ENCODE peak calls at places on chromosomes 1 and 21, in seven cellular contexts. M is CD4-positive, alpha-beta memory T cell; N is aorta; X is H7; P is GM23248; L is lung; T is esophagus squamous epithelium. A is an unnamed sample. For H3K36me3, the result is how much of the 10 kb centered on the place peaks cover.

GRCh38 chr1:44532567-44532944 is 127.5 kb downstream of the RNF220 start:
- DNase-seq in T (no peak), M (no peak), N (no peak), X (no peak), P (no peak), L (no peak), A (no peak)

GRCh38 chr1:32349211-32349708 is 13.0 kb downstream of the FAM229A start:
- DNase-seq in T (no peak), N (peak), P (no peak), M (no peak), X (no peak), L (peak), A (no peak)

GRCh38 chr1:108053291-108054023 is 88.5 kb upstream of the VAV3 start:
- DNase-seq in N (no peak), T (no peak), P (peak), L (no peak), M (no peak), X (no peak), A (peak)

GRCh38 chr1:227428803-227429202 is 110.5 kb upstream of the CDC42BPA start:
- DNase-seq in N (no peak), L (no peak), X (no peak), P (no peak), M (no peak), T (no peak), A (no peak)

GRCh38 chr1:221949996-221950395 is 208.1 kb upstream of the DUSP10 start:
- DNase-seq in L (no peak), N (no peak), P (no peak), T (no peak), X (no peak), M (no peak), A (no peak)

GRCh38 chr21:42164818-42165217 is 54.1 kb upstream of the ABCG1 start:
- DNase-seq in L (no peak), N (no peak), X (no peak), M (no peak), P (no peak), T (no peak), A (no peak)

GRCh38 chr1:93616996-93617669 is 64.5 kb downstream of the BCAR3 start:
- DNase-seq in L (no peak), M (no peak), N (peak), X (no peak), T (no peak), P (peak), A (peak)

GRCh38 chr1:10664251-10664650 is 132.2 kb downstream of the CASZ1 start:
- DNase-seq in T (no peak), X (peak), P (no peak), N (no peak), M (no peak), L (no peak), A (peak)

GRCh38 chr1:89310976-89311375 is 38.3 kb upstream of the GBP5 start:
- DNase-seq in X (no peak), P (no peak), L (no peak), T (no peak), N (no peak), M (no peak), A (no peak)

GRCh38 chr21:34834852-34835501 is 166.2 kb downstream of the CLIC6 start:
- DNase-seq in P (no peak), M (no peak), X (no peak), L (no peak), T (no peak), N (no peak), A (no peak)

GRCh38 chr1:226652613-226653012 is 86.5 kb downstream of the ITPKB start:
- DNase-seq in T (no peak), X (no peak), M (no peak), L (no peak), P (no peak), N (peak), A (no peak)

GRCh38 chr21:31124005-31124404 is 85.7 kb upstream of the KRTAP19-8 start:
- DNase-seq in L (no peak), T (no peak), P (no peak), N (peak), X (no peak), M (no peak), A (no peak)

GRCh38 chr21:31264574-31264973 is 79.5 kb downstream of the TIAM1 start:
- DNase-seq in T (no peak), X (no peak), N (no peak), M (no peak), L (no peak), P (no peak), A (no peak)

GRCh38 chr1:2215909-2216766 is 12.0 kb upstream of the SKI start:
- DNase-seq in M (no peak), T (no peak), X (no peak), N (no peak), P (no peak), L (no peak), A (peak)

GRCh38 chr1:41559331-41559730 is 74.8 kb upstream of the EDN2 start:
- DNase-seq in X (no peak), M (no peak), N (no peak), T (no peak), P (no peak), L (no peak), A (no peak)

GRCh38 chr1:119917304-119918055 is 21.2 kb upstream of the ADAM30 start:
- DNase-seq in L (no peak), T (no peak), X (no peak), M (no peak), P (no peak), N (no peak), A (no peak)

GRCh38 chr1:228811655-228812315 is 76.5 kb downstream of the RHOU start:
- DNase-seq in T (no peak), M (no peak), N (no peak), X (no peak), L (no peak), P (no peak), A (no peak)

GRCh38 chr1:41870076-41870562 is 48.6 kb downstream of the HIVEP3 start:
- DNase-seq in X (no peak), P (peak), M (no peak), T (no peak), L (no peak), N (no peak), A (no peak)

GRCh38 chr1:6762060-6762459 is 23.2 kb upstream of the CAMTA1 start:
- DNase-seq in L (no peak), X (no peak), T (no peak), M (no peak), P (no peak), N (no peak), A (no peak)

GRCh38 chr1:119373465-119373864 is 4.9 kb downstream of the HAO2 start:
- DNase-seq in L (no peak), N (no peak), M (no peak), P (peak), T (no peak), X (no peak), A (no peak)

GRCh38 chr1:23899070-23899469 is 14.1 kb downstream of the CNR2 start:
- DNase-seq in N (no peak), M (no peak), P (no peak), T (no peak), L (no peak), X (no peak), A (no peak)

GRCh38 chr1:203318229-203318517 is 12.9 kb downstream of the BTG2 start:
- DNase-seq in P (no peak), N (no peak), M (no peak), T (no peak), L (no peak), X (no peak), A (no peak)

GRCh38 chr1:70071597-70071996 is 133.8 kb downstream of the LRRC40 start:
- DNase-seq in L (no peak), M (no peak), P (peak), T (no peak), N (no peak), X (no peak), A (no peak)

GRCh38 chr21:37292946-37293345 is 25.8 kb upstream of the VPS26C start:
- DNase-seq in L (no peak), T (no peak), P (peak), N (no peak), M (no peak), X (no peak), A (no peak)

GRCh38 chr1:2999571-2999970 is 21.7 kb upstream of the ACTRT2 start:
- DNase-seq in X (no peak), M (no peak), L (no peak), T (no peak), P (no peak), N (peak), A (peak)

GRCh38 chr1:175150596-175151319 is 41.8 kb downstream of the KIAA0040 start:
- DNase-seq in L (no peak), X (no peak), M (no peak), T (no peak), P (peak), N (no peak), A (no peak)

GRCh38 chr1:51569284-51570062 is 47.4 kb upstream of the OSBPL9 start:
- DNase-seq in M (peak), N (no peak), L (peak), P (peak), T (no peak), X (no peak), A (no peak)

GRCh38 chr21:39120876-39121599 is 62.2 kb downstream of the PSMG1 start:
- DNase-seq in X (peak), T (no peak), M (no peak), N (no peak), L (no peak), P (no peak), A (no peak)

GRCh38 chr1:46242918-46243317 is 4.6 kb upstream of the RAD54L start:
- DNase-seq in N (no peak), X (no peak), L (no peak), P (no peak), T (no peak), M (no peak), A (no peak)

GRCh38 chr21:26964379-26964778 is 2.5 kb downstream of the ADAMTS5 start:
- DNase-seq in M (no peak), P (peak), T (no peak), X (peak), N (peak), L (peak), A (peak)

GRCh38 chr1:193749868-193750267 is 563.5 kb upstream of the B3GALT2 start:
- DNase-seq in M (no peak), L (no peak), X (no peak), N (no peak), T (no peak), P (no peak), A (no peak)

GRCh38 chr1:226467443-226467842 is 59.5 kb upstream of the PARP1 start:
- DNase-seq in N (no peak), X (no peak), L (no peak), T (no peak), P (no peak), M (no peak), A (no peak)

GRCh38 chr21:41766051-41766882 is 585 bp downstream of the RIPK4 start:
- DNase-seq in L (no peak), X (peak), P (peak), N (peak), T (no peak), M (no peak), A (no peak)

GRCh38 chr1:56375184-56375837 is 204.1 kb downstream of the PLPP3 start:
- DNase-seq in M (no peak), N (no peak), L (no peak), P (peak), T (no peak), X (peak), A (no peak)

GRCh38 chr21:45974073-45975016 is 7.2 kb upstream of the COL6A1 start:
- DNase-seq in T (no peak), X (peak), P (peak), N (peak), M (no peak), L (no peak), A (peak)

GRCh38 chr1:165631403-165632151 is 543 bp downstream of the MGST3 start:
- DNase-seq in N (peak), T (no peak), X (peak), L (peak), M (peak), P (peak), A (peak)

GRCh38 chr1:15328245-15328784 is 81.3 kb downstream of the FHAD1 start:
- DNase-seq in M (no peak), P (no peak), N (no peak), X (no peak), T (no peak), L (no peak), A (no peak)

GRCh38 chr1:53316742-53317650 is 10.9 kb downstream of the LRP8 start:
- DNase-seq in L (no peak), T (no peak), N (peak), P (no peak), M (no peak), X (no peak), A (no peak)

GRCh38 chr1:87399264-87399663 is 70.6 kb downstream of the LMO4 start:
- DNase-seq in M (no peak), X (no peak), L (no peak), T (no peak), N (no peak), P (peak), A (no peak)

DNA sequence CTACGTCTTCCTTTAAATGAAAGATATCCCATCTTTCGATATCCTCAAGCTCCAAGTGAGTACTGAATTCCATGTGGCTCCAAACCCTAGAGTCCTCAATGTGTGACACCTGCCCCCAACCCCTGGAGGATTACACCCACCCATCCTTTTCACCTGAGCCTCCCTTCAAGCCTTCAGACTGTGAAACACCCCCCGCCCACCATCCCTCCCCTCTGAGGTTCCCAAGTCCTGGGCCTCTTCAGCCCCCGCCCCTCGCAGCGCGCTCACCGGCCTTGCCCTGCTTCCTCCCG is 430 bp downstream of the PYGO2 start:
- DNase-seq in M (no peak), X (no peak), P (no peak), N (no peak), L (peak), T (no peak), A (no peak)
- H3K36me3 ChIP-seq in M (under half), X (under half), P (under half), N (under half), L (under half), T (under half), A (half or more)

GRCh38 chr1:151779852-151780251 is 10.4 kb downstream of the TDRKH start:
- DNase-seq in N (no peak), M (no peak), T (no peak), L (no peak), P (no peak), X (no peak), A (no peak)
- H3K36me3 ChIP-seq in N (under half), M (under half), T (under half), L (under half), P (under half), X (under half), A (under half)

GRCh38 chr1:157958280-157958679 is 35.2 kb upstream of the KIRREL1 start:
- DNase-seq in M (no peak), T (no peak), N (no peak), X (no peak), L (no peak), P (no peak), A (no peak)
- H3K36me3 ChIP-seq in M (under half), T (under half), N (under half), X (under half), L (under half), P (under half), A (under half)

GRCh38 chr1:64846573-64847430 is 101.9 kb downstream of the RAVER2 start:
- DNase-seq in P (no peak), T (no peak), L (no peak), N (no peak), X (peak), M (no peak), A (no peak)
- H3K36me3 ChIP-seq in P (under half), T (under half), L (under half), N (under half), X (under half), M (half or more), A (half or more)

DNA sequence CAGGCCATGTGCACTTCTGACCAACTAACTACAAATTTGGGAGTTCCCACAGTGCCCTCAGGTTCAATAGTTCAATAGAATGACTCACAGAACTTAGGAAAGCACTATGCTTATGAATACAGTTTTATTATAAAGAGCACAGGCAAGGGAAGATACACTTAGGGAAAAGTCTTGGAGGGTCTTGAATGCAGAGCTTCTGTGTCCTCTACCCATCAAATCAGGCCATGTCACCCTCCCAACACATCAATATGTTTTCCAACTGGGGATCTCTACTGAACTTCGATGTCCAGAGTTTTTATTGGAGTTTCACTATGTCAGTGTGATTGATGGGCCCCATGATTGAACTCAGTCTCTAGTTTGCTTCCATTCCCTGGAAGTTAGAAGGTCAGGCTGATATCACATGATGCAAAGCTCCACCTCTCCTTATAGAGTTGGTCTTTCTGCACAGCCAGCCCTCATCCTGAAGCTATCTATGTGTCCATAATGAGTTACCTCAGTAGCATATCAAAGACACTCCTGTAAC is 46.2 kb downstream of the RAVER2 start:
- DNase-seq in P (no peak), X (no peak), L (no peak), T (no peak), M (no peak), N (no peak), A (no peak)
- H3K36me3 ChIP-seq in P (under half), X (under half), L (under half), T (under half), M (under half), N (under half), A (under half)

DNA sequence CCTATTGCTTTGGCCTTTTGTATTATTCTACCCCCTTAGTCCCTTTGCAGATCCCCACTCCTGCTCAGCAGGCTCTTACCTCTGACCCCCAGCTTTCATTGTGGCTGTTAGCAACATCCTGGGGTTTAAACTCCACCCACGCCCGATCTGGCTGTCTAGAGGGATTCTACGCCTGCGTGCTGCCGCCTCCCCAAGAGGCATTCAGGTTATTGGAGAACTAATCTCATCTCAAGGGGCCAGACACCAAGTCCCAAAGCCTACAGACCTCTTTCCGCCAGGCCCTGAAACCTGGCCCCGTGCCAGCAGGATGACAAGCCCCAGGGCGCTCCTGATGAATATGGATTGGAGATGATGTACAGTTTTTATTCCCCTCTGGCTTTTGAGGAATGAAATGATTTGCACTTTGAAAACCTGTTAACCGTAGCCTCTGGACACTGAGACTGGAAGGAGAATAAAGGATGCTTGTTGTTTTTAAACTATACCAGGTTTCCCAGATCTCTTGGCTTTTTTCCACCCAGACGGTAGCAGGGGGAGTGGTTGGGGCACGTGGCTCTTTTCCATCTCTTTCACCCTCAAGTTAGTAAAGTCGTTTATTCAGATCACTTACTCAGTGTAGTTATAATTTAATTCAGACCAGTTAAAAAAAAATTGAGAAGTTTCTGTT is 14.5 kb upstream of the IKBKE start:
- DNase-seq in L (no peak), P (no peak), N (no peak), T (no peak), M (no peak), X (peak), A (no peak)
- H3K36me3 ChIP-seq in L (under half), P (under half), N (under half), T (under half), M (under half), X (under half), A (half or more)

DNA sequence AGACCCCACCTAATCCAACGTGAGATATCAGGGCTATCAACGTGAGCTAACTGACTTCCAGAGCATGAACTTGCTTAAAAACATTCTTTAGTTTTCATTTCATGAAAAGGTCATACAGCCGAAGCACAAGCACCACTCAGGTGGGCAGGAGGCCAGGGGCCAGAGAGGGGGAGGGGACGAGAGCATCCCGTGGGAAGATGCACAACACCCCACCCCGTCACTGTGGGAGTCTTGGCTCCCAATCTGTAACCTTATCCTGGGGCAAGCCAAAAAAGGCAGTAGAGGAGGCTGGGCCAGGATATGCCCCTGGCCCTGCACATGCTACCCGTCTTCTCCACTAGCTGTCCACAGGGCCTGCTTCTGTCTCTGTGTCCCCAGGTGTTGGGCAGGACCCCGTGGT is 31.4 kb downstream of the SSBP3 start:
- DNase-seq in N (no peak), T (no peak), P (no peak), X (no peak), M (no peak), L (no peak), A (no peak)
- H3K36me3 ChIP-seq in N (under half), T (under half), P (under half), X (under half), M (under half), L (under half), A (under half)

GRCh38 chr1:19372602-19373001 is 60.5 kb downstream of the SLC66A1 start:
- DNase-seq in N (no peak), X (no peak), T (no peak), L (no peak), M (no peak), P (peak), A (peak)
- H3K36me3 ChIP-seq in N (under half), X (under half), T (under half), L (under half), M (under half), P (under half), A (under half)

A was measured in tibial artery.